ENCODE peak calls at places on chromosome 10, in six cellular contexts. L is fibroblast of lung; R is neural progenitor cell; Q is heart right ventricle; G is CD4-positive, alpha-beta T cell; B is CD8-positive, alpha-beta memory T cell. J is an unnamed sample.
A peak's percentile ranks its signal among the peaks of the same experiment; 100 is the strongest.

GRCh38 chr10:88042162-88043100 is 179.0 kb downstream of the PTEN start:
- DNase-seq in L (peak; percentile 88), R (peak; percentile 47), Q (no peak), G (no peak), B (no peak), J (no peak)

GRCh38 chr10:61139230-61139928 is 195.4 kb upstream of the RHOBTB1 start:
- DNase-seq in L (no peak), R (no peak), Q (no peak), G (no peak), B (no peak), J (no peak)

GRCh38 chr10:127649642-127650041 is 87.3 kb upstream of the FOXI2 start:
- DNase-seq in L (no peak), R (peak; percentile 69), Q (no peak), G (no peak), B (no peak), J (no peak)

GRCh38 chr10:101397140-101397539 is 43.2 kb downstream of the BTRC start:
- DNase-seq in L (peak; percentile 69), R (peak; percentile 77), Q (no peak), G (peak; percentile 7), B (peak; percentile 59), J (no peak)

GRCh38 chr10:126349096-126349495 is 39.2 kb downstream of the ADAM12 start:
- DNase-seq in L (no peak), R (no peak), Q (no peak), G (no peak), B (no peak), J (no peak)

GRCh38 chr10:5434017-5434753 is 21.8 kb downstream of the NET1 start:
- DNase-seq in L (peak; percentile 82), R (peak; percentile 58), Q (no peak), G (no peak), B (peak; percentile 29), J (no peak)

GRCh38 chr10:117503170-117503885 is 39.2 kb upstream of the EMX2 start:
- DNase-seq in L (no peak), R (peak; percentile 23), Q (no peak), G (no peak), B (no peak), J (no peak)

GRCh38 chr10:3248526-3249255 is 76.1 kb upstream of the PITRM1 start:
- DNase-seq in L (peak; percentile 92), R (no peak), Q (no peak), G (no peak), B (no peak), J (no peak)

GRCh38 chr10:74880041-74880440 is 53.6 kb downstream of the KAT6B start:
- DNase-seq in L (peak; percentile 45), R (no peak), Q (no peak), G (no peak), B (no peak), J (no peak)

GRCh38 chr10:35416628-35417625 is 80.6 kb downstream of the CCNY start:
- DNase-seq in L (no peak), R (peak; percentile 36), Q (no peak), G (no peak), B (peak; percentile 8), J (no peak)

GRCh38 chr10:57507788-57508187 is 759.9 kb downstream of the IPMK start:
- DNase-seq in L (no peak), R (no peak), Q (no peak), G (no peak), B (no peak), J (no peak)

GRCh38 chr10:133466683-133467275 is 13.0 kb downstream of the SCART1 start:
- DNase-seq in L (no peak), R (no peak), Q (no peak), G (no peak), B (no peak), J (no peak)
- H3K9me3 ChIP-seq in L (no peaks in the 10 kb centered on the region), R (peaks cover 3% of the 10 kb centered on the region), Q (no peaks in the 10 kb centered on the region), G (no peaks in the 10 kb centered on the region), B (no peaks in the 10 kb centered on the region), J (no peaks in the 10 kb centered on the region)

DNA sequence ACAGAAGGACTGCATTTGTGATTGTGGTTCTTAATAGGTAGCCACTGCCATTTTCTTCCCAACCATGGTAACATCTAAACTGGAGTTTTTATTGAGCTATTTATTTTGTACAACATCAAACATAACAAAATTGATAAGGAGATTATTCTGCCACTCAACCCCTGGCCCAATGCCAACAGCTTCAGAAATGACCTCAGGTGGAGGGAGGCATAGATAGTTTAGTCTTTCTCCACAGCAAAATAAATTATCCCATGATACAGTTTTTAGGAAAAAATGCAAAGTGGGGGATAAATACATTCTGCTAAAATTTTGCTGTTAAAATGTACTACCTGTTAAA is 57.6 kb downstream of the LRRTM3 start:
- DNase-seq in L (no peak), R (no peak), Q (no peak), G (no peak), B (no peak), J (no peak)
- H3K9me3 ChIP-seq in L (no peaks in the 10 kb centered on the region), R (no peaks in the 10 kb centered on the region), Q (no peaks in the 10 kb centered on the region), G (no peaks in the 10 kb centered on the region), B (no peaks in the 10 kb centered on the region), J (no peaks in the 10 kb centered on the region)

GRCh38 chr10:33506838-33507661 is 172.6 kb upstream of the NRP1 start:
- DNase-seq in L (peak; percentile 60), R (no peak), Q (no peak), G (no peak), B (no peak), J (no peak)
- H3K9me3 ChIP-seq in L (no peaks in the 10 kb centered on the region), R (no peaks in the 10 kb centered on the region), Q (no peaks in the 10 kb centered on the region), G (no peaks in the 10 kb centered on the region), B (no peaks in the 10 kb centered on the region), J (no peaks in the 10 kb centered on the region)

GRCh38 chr10:37711617-37712488 is 145.6 kb downstream of the ZNF248 start:
- DNase-seq in L (no peak), R (no peak), Q (no peak), G (no peak), B (no peak), J (no peak)

GRCh38 chr10:37712489-37713131 is 144.8 kb downstream of the ZNF248 start:
- DNase-seq in L (no peak), R (peak; percentile 10), Q (peak; percentile 41), G (no peak), B (no peak), J (no peak)

GRCh38 chr10:37713642-37714041 is 143.8 kb downstream of the ZNF248 start:
- DNase-seq in L (no peak), R (no peak), Q (no peak), G (no peak), B (no peak), J (no peak)

GRCh38 chr10:37713132-37713501 is 144.3 kb downstream of the ZNF248 start:
- DNase-seq in L (no peak), R (no peak), Q (no peak), G (no peak), B (no peak), J (no peak)

DNA sequence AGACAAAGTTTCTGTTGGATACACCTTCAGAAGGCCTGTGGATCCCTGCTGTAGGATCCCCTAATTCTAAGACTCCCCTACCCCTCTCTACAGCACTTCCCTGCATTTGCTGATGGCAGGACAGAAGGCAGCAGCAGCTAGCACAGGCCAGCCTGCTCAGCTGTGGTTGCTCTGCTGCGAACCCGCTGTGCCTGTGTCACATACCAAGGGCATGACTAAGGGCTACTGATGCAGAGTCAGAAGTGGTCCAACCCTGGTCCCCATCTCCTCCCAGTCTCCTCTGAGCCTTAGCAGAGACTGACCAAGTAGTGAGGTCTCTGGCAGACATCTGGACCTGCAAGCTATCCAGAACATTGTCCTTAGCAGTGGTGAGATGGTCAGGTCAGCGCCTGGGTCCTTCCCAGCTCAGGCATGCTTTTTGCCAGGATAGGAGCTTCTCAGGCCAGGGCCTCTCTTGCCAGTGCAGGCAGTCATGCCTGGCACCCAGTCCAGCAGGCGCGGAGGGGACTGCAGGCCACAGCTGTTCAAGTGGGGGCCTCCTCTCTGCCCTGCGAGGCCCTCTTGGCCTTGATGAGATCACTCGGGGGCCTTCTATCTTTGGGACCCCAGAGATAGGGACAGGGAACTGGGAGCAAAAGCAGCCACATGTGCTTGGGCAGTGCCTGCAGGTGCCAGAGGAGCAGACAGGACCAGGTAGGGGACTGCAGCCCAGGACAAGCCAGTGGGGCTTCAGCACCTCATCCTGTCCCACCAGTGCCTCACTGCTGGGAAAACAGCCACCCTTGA is 146.4 kb downstream of the ZNF248 start:
- DNase-seq in L (no peak), R (no peak), Q (no peak), G (no peak), B (no peak), J (no peak)
- H3K9me3 ChIP-seq in L (no peaks in the 10 kb centered on the region), R (peaks cover 10% of the 10 kb centered on the region), Q (no peaks in the 10 kb centered on the region), G (no peaks in the 10 kb centered on the region), B (no peaks in the 10 kb centered on the region), J (no peaks in the 10 kb centered on the region)

GRCh38 chr10:131111007-131111406 is 200.5 kb downstream of the TCERG1L start:
- DNase-seq in L (no peak), R (no peak), Q (no peak), G (no peak), B (no peak), J (no peak)
- H3K9me3 ChIP-seq in L (no peaks in the 10 kb centered on the region), R (no peaks in the 10 kb centered on the region), Q (no peaks in the 10 kb centered on the region), G (no peaks in the 10 kb centered on the region), B (no peaks in the 10 kb centered on the region), J (no peaks in the 10 kb centered on the region)

DNA sequence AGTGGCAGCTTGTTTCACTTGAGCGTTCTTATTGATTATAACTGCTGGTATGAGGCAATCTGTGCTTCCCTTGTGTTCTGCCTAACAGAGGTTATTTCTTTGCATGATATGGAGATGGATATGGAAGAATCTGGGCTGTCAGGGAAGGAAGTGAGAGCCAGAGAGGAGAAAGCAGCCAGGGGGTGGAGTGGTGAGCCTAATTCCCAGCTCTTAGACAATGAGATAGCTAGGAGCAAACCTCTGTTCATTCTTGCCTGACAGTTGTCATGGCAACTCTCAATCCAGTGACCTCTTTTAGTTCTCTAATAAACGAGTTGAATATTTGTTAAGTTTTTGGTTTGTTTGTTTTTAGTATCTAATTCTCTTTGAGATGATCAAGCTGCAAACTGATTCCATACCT is 214.3 kb downstream of the NRG3 start:
- DNase-seq in L (no peak), R (peak; percentile 76), Q (no peak), G (no peak), B (no peak), J (no peak)
- H3K9me3 ChIP-seq in L (no peaks in the 10 kb centered on the region), R (no peaks in the 10 kb centered on the region), Q (no peaks in the 10 kb centered on the region), G (peaks cover 4% of the 10 kb centered on the region), B (no peaks in the 10 kb centered on the region), J (no peaks in the 10 kb centered on the region)

GRCh38 chr10:1517684-1518083 is 219.6 kb downstream of the ADARB2 start:
- DNase-seq in L (no peak), R (no peak), Q (no peak), G (no peak), B (no peak), J (no peak)
- H3K9me3 ChIP-seq in L (no peaks in the 10 kb centered on the region), R (no peaks in the 10 kb centered on the region), Q (no peaks in the 10 kb centered on the region), G (no peaks in the 10 kb centered on the region), B (no peaks in the 10 kb centered on the region), J (no peaks in the 10 kb centered on the region)

GRCh38 chr10:131775833-131776232 is 125.0 kb upstream of the PPP2R2D start:
- DNase-seq in L (no peak), R (no peak), Q (no peak), G (no peak), B (no peak), J (no peak)

GRCh38 chr10:131777921-131778320 is 122.9 kb upstream of the PPP2R2D start:
- DNase-seq in L (no peak), R (no peak), Q (no peak), G (no peak), B (no peak), J (no peak)

GRCh38 chr10:131776496-131776895 is 124.3 kb upstream of the PPP2R2D start:
- DNase-seq in L (no peak), R (no peak), Q (no peak), G (no peak), B (no peak), J (no peak)

GRCh38 chr10:131778385-131778784 is 122.4 kb upstream of the PPP2R2D start:
- DNase-seq in L (no peak), R (no peak), Q (no peak), G (no peak), B (no peak), J (no peak)

GRCh38 chr10:131777162-131777561 is 123.6 kb upstream of the PPP2R2D start:
- DNase-seq in L (no peak), R (no peak), Q (no peak), G (no peak), B (no peak), J (no peak)
- H3K9me3 ChIP-seq in L (no peaks in the 10 kb centered on the region), R (no peaks in the 10 kb centered on the region), Q (peaks cover 15% of the 10 kb centered on the region), G (peaks cover 26% of the 10 kb centered on the region), B (peaks cover 18% of the 10 kb centered on the region), J (no peaks in the 10 kb centered on the region)